ENCODE peak calls at places on chromosomes 7 and 10, in four cellular contexts. One of them, this sample, is unnamed.

GRCh38 chr10:100303724-100304319 is 17.3 kb upstream of the BLOC1S2 start:
- DNase-seq in T follicular helper cell: no peak
- DNase-seq in posterior cingulate gyrus: no peak
- DNase-seq in aorta: no peak
- DNase-seq in this sample: peak; percentile 34

GRCh38 chr10:122210481-122211265 is 60.4 kb upstream of the BTBD16 start:
- DNase-seq in posterior cingulate gyrus: no peak
- DNase-seq in T follicular helper cell: no peak
- DNase-seq in aorta: no peak
- DNase-seq in this sample: no peak

GRCh38 chr10:86205761-86206145 is 160.8 kb downstream of the GRID1 start:
- DNase-seq in posterior cingulate gyrus: no peak
- DNase-seq in aorta: no peak
- DNase-seq in T follicular helper cell: no peak
- DNase-seq in this sample: no peak

GRCh38 chr7:137235434-137235833 is 108.1 kb downstream of the PTN start:
- DNase-seq in T follicular helper cell: no peak
- DNase-seq in aorta: no peak
- DNase-seq in posterior cingulate gyrus: no peak
- DNase-seq in this sample: no peak

GRCh38 chr7:43076189-43076605 is 36.2 kb upstream of the HECW1 start:
- DNase-seq in aorta: no peak
- DNase-seq in T follicular helper cell: no peak
- DNase-seq in posterior cingulate gyrus: no peak
- DNase-seq in this sample: no peak

GRCh38 chr10:125061557-125062243 is 98.7 kb downstream of the CTBP2 start:
- DNase-seq in aorta: no peak
- DNase-seq in T follicular helper cell: no peak
- DNase-seq in posterior cingulate gyrus: no peak
- DNase-seq in this sample: no peak

GRCh38 chr10:48670978-48671913 is 13.4 kb upstream of the WDFY4 start:
- DNase-seq in T follicular helper cell: no peak
- DNase-seq in posterior cingulate gyrus: no peak
- DNase-seq in aorta: no peak
- DNase-seq in this sample: no peak

GRCh38 chr7:73623798-73624668 is at the start of gene MLXIPL:
- DNase-seq in aorta: peak; percentile 79
- DNase-seq in posterior cingulate gyrus: peak; percentile 75
- DNase-seq in T follicular helper cell: peak; percentile 38
- DNase-seq in this sample: peak; percentile 96

GRCh38 chr10:52226448-52226847 is 87.6 kb upstream of the DKK1 start:
- DNase-seq in aorta: no peak
- DNase-seq in posterior cingulate gyrus: no peak
- DNase-seq in T follicular helper cell: no peak
- DNase-seq in this sample: no peak

GRCh38 chr7:115096262-115096661 is 174.4 kb downstream of the MDFIC start:
- DNase-seq in T follicular helper cell: no peak
- DNase-seq in posterior cingulate gyrus: no peak
- DNase-seq in aorta: no peak
- DNase-seq in this sample: no peak

GRCh38 chr10:50312464-50313437 is 61.4 kb upstream of the ASAH2 start:
- DNase-seq in T follicular helper cell: no peak
- DNase-seq in posterior cingulate gyrus: no peak
- DNase-seq in aorta: no peak
- DNase-seq in this sample: no peak

GRCh38 chr10:16341637-16342036 is 95.2 kb upstream of the PTER start:
- DNase-seq in aorta: no peak
- DNase-seq in posterior cingulate gyrus: no peak
- DNase-seq in T follicular helper cell: no peak
- DNase-seq in this sample: no peak

GRCh38 chr10:44911081-44911540 is at the start of gene TMEM72:
- DNase-seq in posterior cingulate gyrus: no peak
- DNase-seq in T follicular helper cell: no peak
- DNase-seq in aorta: no peak
- DNase-seq in this sample: peak; percentile 62

GRCh38 chr7:32089678-32090077 is 19.5 kb upstream of the PDE1C start:
- DNase-seq in aorta: no peak
- DNase-seq in T follicular helper cell: no peak
- DNase-seq in posterior cingulate gyrus: no peak
- DNase-seq in this sample: no peak

GRCh38 chr7:76155938-76156337 is 45.8 kb upstream of the SRRM3 start:
- DNase-seq in posterior cingulate gyrus: no peak
- DNase-seq in aorta: peak; percentile 89
- DNase-seq in T follicular helper cell: no peak
- DNase-seq in this sample: no peak

GRCh38 chr10:3692331-3692860 is 92.6 kb downstream of the KLF6 start:
- DNase-seq in T follicular helper cell: no peak
- DNase-seq in posterior cingulate gyrus: no peak
- DNase-seq in aorta: no peak
- DNase-seq in this sample: no peak

GRCh38 chr10:50470345-50470744 is 153.4 kb downstream of the SGMS1 start:
- DNase-seq in T follicular helper cell: no peak
- DNase-seq in aorta: no peak
- DNase-seq in posterior cingulate gyrus: no peak
- DNase-seq in this sample: peak; percentile 3

GRCh38 chr10:35765039-35765662 is 123.1 kb upstream of the FZD8 start:
- DNase-seq in T follicular helper cell: no peak
- DNase-seq in posterior cingulate gyrus: no peak
- DNase-seq in aorta: no peak
- DNase-seq in this sample: no peak

GRCh38 chr10:80359644-80360043 is 3.1 kb downstream of the DYDC2 start:
- DNase-seq in T follicular helper cell: no peak
- DNase-seq in aorta: no peak
- DNase-seq in posterior cingulate gyrus: no peak
- DNase-seq in this sample: no peak

GRCh38 chr10:58704226-58705200 is 191.8 kb downstream of the BICC1 start:
- DNase-seq in aorta: peak; percentile 65
- DNase-seq in T follicular helper cell: no peak
- DNase-seq in posterior cingulate gyrus: peak; percentile 14
- DNase-seq in this sample: no peak

GRCh38 chr7:44048031-44048795 is 3.7 kb downstream of the DBNL start:
- DNase-seq in posterior cingulate gyrus: no peak
- DNase-seq in T follicular helper cell: no peak
- DNase-seq in aorta: no peak
- DNase-seq in this sample: no peak

GRCh38 chr7:10798044-10798443 is 175.6 kb upstream of the PHF14 start:
- DNase-seq in T follicular helper cell: no peak
- DNase-seq in aorta: no peak
- DNase-seq in posterior cingulate gyrus: no peak
- DNase-seq in this sample: no peak

This sample was measured in HT-29.